ENCODE peak calls at places on chromosome 3, in eight cellular contexts. S is AG08396, P is ureter, G is GM12891, B is NCI-H1694 treated with DMSO at 0.1 percent for 48 hours, W is ovary, J is DMS53, V is B cell. H is an unnamed sample.

GRCh38 chr3:31724681-31725080 is 192.0 kb downstream of the STT3B start:
- DNase-seq in S (peak), P (no peak), G (no peak), B (no peak), W (no peak), J (peak), V (no peak), H (no peak)

GRCh38 chr3:169404491-169404890 is 259.0 kb downstream of the MECOM start:
- DNase-seq in S (no peak), P (no peak), G (no peak), B (no peak), W (no peak), J (no peak), V (no peak), H (no peak)

GRCh38 chr3:39250116-39250747 is 29.6 kb downstream of the CX3CR1 start:
- DNase-seq in S (no peak), P (no peak), G (no peak), B (no peak), W (no peak), J (no peak), V (no peak), H (no peak)

GRCh38 chr3:148036331-148036881 is 627.2 kb downstream of the ZIC1 start:
- DNase-seq in S (no peak), P (no peak), G (no peak), B (no peak), W (no peak), J (no peak), V (no peak), H (no peak)

GRCh38 chr3:121834079-121834730 is 655 bp downstream of the IQCB1 start:
- DNase-seq in S (peak), P (no peak), G (no peak), B (no peak), W (peak), J (peak), V (no peak), H (no peak)

GRCh38 chr3:32340039-32340438 is 51.6 kb upstream of the CMTM7 start:
- DNase-seq in S (peak), P (no peak), G (peak), B (peak), W (no peak), J (peak), V (no peak), H (no peak)

GRCh38 chr3:43286115-43286885 is at the start of gene SNRK:
- DNase-seq in S (peak), P (peak), G (peak), B (peak), W (peak), J (peak), V (peak), H (peak)

GRCh38 chr3:134761213-134761612 is 33.8 kb upstream of the EPHB1 start:
- DNase-seq in S (no peak), P (peak), G (no peak), B (no peak), W (no peak), J (no peak), V (no peak), H (no peak)

GRCh38 chr3:16377196-16377595 is 112.2 kb downstream of the OXNAD1 start:
- DNase-seq in S (no peak), P (no peak), G (no peak), B (no peak), W (no peak), J (peak), V (no peak), H (no peak)

GRCh38 chr3:16533928-16534913 is 20.7 kb upstream of the RFTN1 start:
- DNase-seq in S (no peak), P (no peak), G (no peak), B (no peak), W (no peak), J (no peak), V (no peak), H (no peak)

GRCh38 chr3:171788546-171789351 is 21.5 kb downstream of the PLD1 start:
- DNase-seq in S (no peak), P (no peak), G (no peak), B (no peak), W (no peak), J (no peak), V (no peak), H (no peak)

GRCh38 chr3:101351834-101352233 is 31.5 kb upstream of the IMPG2 start:
- DNase-seq in S (no peak), P (no peak), G (no peak), B (no peak), W (no peak), J (no peak), V (no peak), H (no peak)

GRCh38 chr3:120177151-120177550 is 82.9 kb upstream of the GSK3B start:
- DNase-seq in S (peak), P (no peak), G (no peak), B (no peak), W (no peak), J (peak), V (no peak), H (peak)

GRCh38 chr3:71208273-71209095 is 375.0 kb downstream of the FOXP1 start:
- DNase-seq in S (no peak), P (no peak), G (no peak), B (no peak), W (no peak), J (peak), V (no peak), H (no peak)

GRCh38 chr3:9615003-9615628 is 34.2 kb upstream of the MTMR14 start:
- DNase-seq in S (no peak), P (no peak), G (no peak), B (no peak), W (no peak), J (peak), V (no peak), H (no peak)

GRCh38 chr3:17420668-17421067 is 321.8 kb downstream of the TBC1D5 start:
- DNase-seq in S (no peak), P (no peak), G (no peak), B (no peak), W (no peak), J (peak), V (no peak), H (no peak)

GRCh38 chr3:111159391-111159790 is 87.8 kb downstream of the NECTIN3 start:
- DNase-seq in S (no peak), P (no peak), G (no peak), B (no peak), W (no peak), J (no peak), V (no peak), H (no peak)

GRCh38 chr3:120072867-120073525 is 21.3 kb downstream of the GSK3B start:
- DNase-seq in S (no peak), P (no peak), G (no peak), B (no peak), W (no peak), J (no peak), V (no peak), H (no peak)

GRCh38 chr3:4314688-4315087 is 11.5 kb downstream of the SETMAR start:
- DNase-seq in S (no peak), P (no peak), G (no peak), B (no peak), W (no peak), J (peak), V (no peak), H (no peak)

GRCh38 chr3:102068736-102069135 is 219.4 kb downstream of the NFKBIZ start:
- DNase-seq in S (no peak), P (no peak), G (no peak), B (no peak), W (no peak), J (no peak), V (no peak), H (no peak)

GRCh38 chr3:136239094-136239493 is 11.0 kb upstream of the PCCB start:
- DNase-seq in S (no peak), P (no peak), G (no peak), B (no peak), W (no peak), J (no peak), V (no peak), H (no peak)

GRCh38 chr3:102791641-102792589 is 357.1 kb downstream of the ZPLD1 start:
- DNase-seq in S (no peak), P (no peak), G (no peak), B (no peak), W (no peak), J (no peak), V (no peak), H (no peak)

GRCh38 chr3:190586631-190587000 is 72.7 kb downstream of the IL1RAP start:
- DNase-seq in S (peak), P (no peak), G (no peak), B (no peak), W (no peak), J (peak), V (peak), H (no peak)

GRCh38 chr3:185954366-185954723 is 16.5 kb upstream of the TRA2B start:
- DNase-seq in S (no peak), P (no peak), G (no peak), B (no peak), W (no peak), J (no peak), V (no peak), H (no peak)

GRCh38 chr3:57951106-57951882 is 56.9 kb upstream of the FLNB start:
- DNase-seq in S (peak), P (peak), G (no peak), B (no peak), W (peak), J (no peak), V (no peak), H (no peak)

GRCh38 chr3:25817107-25817506 is 27.2 kb downstream of the OXSM start:
- DNase-seq in S (no peak), P (no peak), G (no peak), B (no peak), W (no peak), J (no peak), V (no peak), H (no peak)

GRCh38 chr3:186617038-186617934 is 4.4 kb downstream of the AHSG start:
- DNase-seq in S (peak), P (peak), G (peak), B (peak), W (peak), J (peak), V (peak), H (peak)

GRCh38 chr3:32495609-32496008 is 7.0 kb downstream of the CMTM6 start:
- DNase-seq in S (no peak), P (no peak), G (no peak), B (no peak), W (no peak), J (peak), V (no peak), H (no peak)

GRCh38 chr3:242986-243706 is 46.6 kb downstream of the CHL1 start:
- DNase-seq in S (peak), P (no peak), G (no peak), B (peak), W (no peak), J (peak), V (no peak), H (no peak)

H was measured in type B pancreatic cell.